ENCODE peak calls at places on chromosomes 12 and 14, in nine cellular contexts. U is choroid plexus epithelial cell, J is neural progenitor cell, V is cardiac muscle cell, Q is HFF-Myc, I is right lobe of liver, F is lung, L is A549, B is pancreas. Z is an unnamed sample.

GRCh38 chr14:89428556-89429196 is 11.6 kb upstream of the FOXN3 start:
- DNase-seq in U (no peak), J (peak), V (no peak), Q (no peak), I (no peak), F (no peak), L (no peak), B (no peak), Z (peak)

GRCh38 chr12:124030510-124030909 is 57.5 kb downstream of the ZNF664 start:
- DNase-seq in U (peak), J (peak), V (peak), Q (no peak), I (no peak), F (no peak), L (no peak), B (no peak), Z (no peak)

GRCh38 chr14:54727929-54728328 is 161.0 kb downstream of the SAMD4A start:
- DNase-seq in U (no peak), J (no peak), V (no peak), Q (no peak), I (peak), F (no peak), L (no peak), B (no peak), Z (no peak)

GRCh38 chr14:74571901-74572828 is 39.9 kb downstream of the LTBP2 start:
- DNase-seq in U (peak), J (no peak), V (peak), Q (peak), I (no peak), F (no peak), L (peak), B (no peak), Z (no peak)

GRCh38 chr12:57732270-57732669 is 6.3 kb downstream of the AGAP2 start:
- DNase-seq in U (no peak), J (no peak), V (no peak), Q (no peak), I (no peak), F (no peak), L (no peak), B (no peak), Z (no peak)

GRCh38 chr12:131042848-131043245 is 89.1 kb downstream of the ADGRD1 start:
- DNase-seq in U (no peak), J (no peak), V (no peak), Q (no peak), I (no peak), F (no peak), L (no peak), B (no peak), Z (peak)

GRCh38 chr14:24054324-24054641 is 2.5 kb downstream of the CARMIL3 start:
- DNase-seq in U (no peak), J (no peak), V (no peak), Q (no peak), I (no peak), F (no peak), L (no peak), B (no peak), Z (peak)

GRCh38 chr12:56315256-56315625 is 547 bp downstream of the CNPY2 start:
- DNase-seq in U (no peak), J (peak), V (no peak), Q (no peak), I (no peak), F (no peak), L (no peak), B (no peak), Z (no peak)

GRCh38 chr12:13211859-13212664 is 15.5 kb downstream of the EMP1 start:
- DNase-seq in U (peak), J (peak), V (peak), Q (no peak), I (peak), F (peak), L (peak), B (peak), Z (peak)

GRCh38 chr14:24052656-24053547 is 1.1 kb downstream of the CARMIL3 start:
- DNase-seq in U (no peak), J (no peak), V (no peak), Q (no peak), I (peak), F (no peak), L (no peak), B (no peak), Z (no peak)

GRCh38 chr12:28540324-28540714 is 350.1 kb downstream of the CCDC91 start:
- DNase-seq in U (peak), J (no peak), V (peak), Q (no peak), I (no peak), F (no peak), L (no peak), B (no peak), Z (no peak)

GRCh38 chr12:119393685-119394084 is 59.2 kb downstream of the CCDC60 start:
- DNase-seq in U (no peak), J (no peak), V (no peak), Q (no peak), I (no peak), F (no peak), L (no peak), B (no peak), Z (no peak)

GRCh38 chr14:87686736-87687135 is 306.2 kb downstream of the GALC start:
- DNase-seq in U (no peak), J (no peak), V (no peak), Q (no peak), I (no peak), F (no peak), L (no peak), B (no peak), Z (no peak)

GRCh38 chr14:57189070-57189469 is 79.6 kb downstream of the EXOC5 start:
- DNase-seq in U (peak), J (peak), V (peak), Q (peak), I (no peak), F (no peak), L (peak), B (no peak), Z (peak)

GRCh38 chr12:104648746-104649145 is 192.0 kb downstream of the CHST11 start:
- DNase-seq in U (no peak), J (no peak), V (no peak), Q (no peak), I (no peak), F (no peak), L (no peak), B (no peak), Z (no peak)

GRCh38 chr14:57068511-57068910 is 200.2 kb downstream of the EXOC5 start:
- DNase-seq in U (no peak), J (peak), V (no peak), Q (no peak), I (no peak), F (no peak), L (no peak), B (no peak), Z (no peak)

GRCh38 chr14:90301580-90302181 is 30.1 kb downstream of the NRDE2 start:
- DNase-seq in U (peak), J (peak), V (peak), Q (peak), I (peak), F (no peak), L (peak), B (no peak), Z (peak)

GRCh38 chr12:79874665-79875064 is 60.2 kb downstream of the PPP1R12A start:
- DNase-seq in U (no peak), J (peak), V (no peak), Q (no peak), I (no peak), F (no peak), L (no peak), B (no peak), Z (no peak)

DNA sequence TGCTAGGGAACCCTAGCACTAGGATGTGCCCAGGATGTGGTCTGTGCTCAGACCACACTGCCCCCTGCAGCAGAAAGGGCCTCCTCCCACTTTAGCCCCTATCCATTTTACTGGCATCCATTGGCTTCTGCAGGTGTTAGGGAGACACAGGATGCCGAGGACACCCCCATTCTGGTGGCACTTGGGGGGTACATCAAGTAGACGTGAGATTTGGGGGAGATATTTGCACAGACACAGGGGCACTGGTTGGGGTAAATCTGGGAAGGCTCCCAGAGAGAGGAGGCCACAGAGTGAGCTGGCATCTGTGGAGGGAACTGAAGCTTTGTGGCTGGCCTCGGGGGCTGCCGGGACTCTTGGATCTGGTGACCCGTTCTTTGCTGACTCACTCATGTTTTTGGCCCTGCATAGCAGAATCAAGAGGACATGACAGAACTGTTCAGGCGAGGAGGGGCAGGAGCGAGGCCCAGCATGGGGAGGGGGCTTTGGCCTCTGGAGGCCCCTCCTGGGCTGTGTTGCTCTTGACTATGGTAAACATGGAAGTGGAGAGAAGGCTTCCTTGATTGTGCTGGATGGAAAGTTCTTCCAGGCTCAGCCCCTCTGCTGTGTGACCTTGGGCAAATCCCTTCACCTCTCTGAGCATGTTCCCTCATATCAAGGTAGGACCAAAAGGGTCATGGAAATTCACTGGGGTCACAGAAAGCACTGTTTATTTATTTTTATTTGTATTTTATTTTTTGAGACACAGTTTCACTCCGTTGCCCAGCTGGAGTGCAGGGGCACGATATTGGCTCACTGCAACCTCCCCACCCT is 1.8 kb downstream of the PLBD2 start:
- DNase-seq in U (no peak), J (no peak), V (peak), Q (no peak), I (no peak), F (no peak), L (no peak), B (no peak), Z (no peak)
- TF ChIP-seq CTCF in U (peak), J (peak), V (peak), Q (peak), I (no peak), F (no peak), L (peak), B (no peak), Z (peak)

DNA sequence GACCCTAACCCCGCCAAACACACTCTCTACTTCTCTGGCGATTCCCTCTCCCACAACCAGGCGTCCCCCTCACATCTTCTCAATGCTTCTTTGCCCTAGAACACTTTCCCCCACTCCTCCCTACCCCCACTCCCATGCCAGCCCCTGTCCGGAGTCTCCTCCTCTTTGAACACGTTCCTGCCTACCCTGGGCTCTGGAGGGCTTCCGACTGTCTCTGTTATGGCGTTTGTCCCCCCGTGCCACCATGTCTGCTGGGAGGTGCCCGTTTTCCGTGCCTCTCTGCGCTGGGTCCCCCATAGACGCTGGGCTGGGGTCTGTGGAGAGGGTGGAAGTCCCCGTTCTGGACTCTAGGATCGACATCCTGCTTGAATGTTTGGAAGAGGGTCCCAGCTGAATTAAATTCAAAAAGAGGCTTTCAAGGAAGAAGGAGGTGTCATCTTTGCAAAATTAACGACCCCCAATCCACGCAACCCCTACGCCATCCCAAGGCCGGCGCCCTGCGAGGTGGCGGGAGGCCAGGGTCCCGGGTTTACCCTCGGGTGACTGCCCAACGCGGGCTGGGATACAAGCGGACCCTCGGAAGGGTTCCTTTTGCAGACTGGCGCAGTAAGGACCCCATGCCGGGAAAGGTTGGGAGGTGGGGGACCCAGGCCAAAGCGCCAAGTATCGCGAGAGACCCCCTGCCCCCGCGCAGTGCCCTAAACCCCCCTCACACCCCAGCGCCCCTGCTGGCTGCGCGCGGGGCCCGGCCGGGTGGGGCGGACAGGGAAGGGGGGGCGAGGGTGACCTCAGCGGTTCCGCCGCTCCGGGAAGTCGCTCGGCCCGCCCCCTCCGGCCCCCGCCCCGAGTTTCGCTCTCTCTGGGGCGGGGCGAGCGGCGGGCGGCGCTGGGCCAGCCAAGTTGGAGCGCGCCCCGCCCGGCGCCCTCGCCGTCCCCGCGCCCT is 973 bp upstream of the ZBTB42 start:
- DNase-seq in U (peak), J (peak), V (peak), Q (no peak), I (peak), F (peak), L (no peak), B (peak), Z (peak)
- TF ChIP-seq CTCF in U (peak), J (peak), V (peak), Q (no peak), I (peak), F (no peak), L (peak), B (peak), Z (peak)

GRCh38 chr14:58367296-58367695 is 28.4 kb upstream of the TOMM20L start:
- DNase-seq in U (peak), J (no peak), V (no peak), Q (no peak), I (no peak), F (no peak), L (no peak), B (no peak), Z (no peak)

GRCh38 chr14:58362798-58363412 is 32.8 kb upstream of the TOMM20L start:
- DNase-seq in U (peak), J (peak), V (peak), Q (peak), I (no peak), F (no peak), L (peak), B (no peak), Z (peak)
- TF ChIP-seq CTCF in U (peak), J (peak), V (peak), Q (no peak), I (peak), F (no peak), L (peak), B (peak), Z (peak)

GRCh38 chr14:106551265-106551664 is 1024.9 kb downstream of the TMEM121 start:
- DNase-seq in U (no peak), J (no peak), V (no peak), Q (no peak), I (no peak), F (no peak), L (no peak), B (no peak), Z (no peak)
- TF ChIP-seq CTCF in U (no peak), J (no peak), V (no peak), Q (no peak), I (no peak), F (no peak), L (no peak), B (no peak), Z (no peak)

DNA sequence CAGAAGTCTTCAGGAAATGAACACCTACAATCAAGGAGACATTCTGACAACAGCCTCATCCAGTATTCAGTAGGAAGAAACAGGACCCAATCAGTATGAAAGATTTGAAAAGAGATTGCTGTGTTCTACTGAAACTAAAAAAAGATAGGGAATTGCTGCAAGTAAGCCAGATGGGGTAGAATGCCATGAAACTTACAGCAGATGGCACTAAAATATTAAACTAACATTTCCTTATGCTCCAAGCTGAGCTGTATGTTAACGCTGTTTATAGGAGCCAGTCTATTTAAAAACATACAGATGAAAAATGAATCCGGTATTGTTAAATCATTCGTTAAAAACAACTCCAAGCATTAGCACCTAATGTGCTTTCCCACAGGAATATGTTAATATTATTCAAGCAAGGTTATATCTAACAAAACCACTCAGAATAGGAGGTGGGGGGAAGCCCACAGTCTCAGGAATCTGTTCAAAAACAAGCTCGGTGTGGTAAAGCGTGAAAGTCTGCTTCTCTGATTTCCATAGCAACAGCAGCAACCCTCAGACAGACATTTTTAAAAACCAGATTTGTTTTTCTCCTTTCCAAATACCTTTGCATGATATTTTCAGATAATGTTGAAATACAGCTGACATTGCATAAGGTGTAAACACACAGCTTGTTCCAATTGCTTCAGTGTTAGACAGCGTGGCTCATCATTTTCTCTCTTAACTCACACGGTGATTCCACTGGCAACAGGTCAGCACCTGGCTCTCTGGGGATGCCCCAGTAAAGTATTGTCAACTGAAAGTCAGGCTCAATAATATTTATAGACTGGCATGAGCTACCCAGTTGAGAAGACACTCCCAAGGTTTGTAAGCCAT is 131.4 kb upstream of the CCDC175 start:
- DNase-seq in U (peak), J (no peak), V (peak), Q (no peak), I (peak), F (no peak), L (no peak), B (no peak), Z (no peak)
- TF ChIP-seq CTCF in U (peak), J (no peak), V (peak), Q (no peak), I (no peak), F (no peak), L (no peak), B (no peak), Z (no peak)